ENCODE peak calls at places on chromosomes 13 and 19, in six cellular contexts. Q, B, J, P, F and E are unnamed samples.

GRCh38 chr19:56637976-56638555 is 4.9 kb upstream of the SMIM17 start:
- DNase-seq in P (no peak), Q (no peak), F (peak; percentile 65), J (no peak), B (peak; percentile 37), E (peak; percentile 58)

GRCh38 chr19:30304540-30304939 is 67.6 kb upstream of the ZNF536 start:
- DNase-seq in B (no peak), P (no peak), J (no peak), Q (no peak), F (no peak), E (no peak)

GRCh38 chr19:45975296-45975695 is 1.6 kb upstream of the NOVA2 start:
- DNase-seq in Q (no peak), F (no peak), J (no peak), B (no peak), P (no peak), E (no peak)

GRCh38 chr13:42706286-42706685 is 75.1 kb upstream of the FAM216B start:
- DNase-seq in B (no peak), F (no peak), P (no peak), Q (no peak), J (no peak), E (no peak)

GRCh38 chr19:17209126-17210036 is 5.8 kb upstream of the USE1 start:
- DNase-seq in B (peak; percentile 7), F (no peak), J (no peak), P (peak; percentile 6), Q (no peak), E (peak; percentile 33)

GRCh38 chr13:82829040-82829439 is 1053.2 kb downstream of the SLITRK1 start:
- DNase-seq in J (no peak), P (no peak), Q (no peak), B (no peak), F (no peak), E (no peak)

GRCh38 chr19:49911381-49912145 is 14.9 kb upstream of the IL4I1 start:
- DNase-seq in J (no peak), Q (no peak), P (no peak), B (no peak), F (no peak), E (peak; percentile 73)

GRCh38 chr13:59211636-59212035 is 952.1 kb downstream of the DIAPH3 start:
- DNase-seq in B (no peak), P (no peak), J (no peak), F (no peak), Q (no peak), E (no peak)

GRCh38 chr13:112972867-112973576 is 4.0 kb downstream of the MCF2L start:
- DNase-seq in P (peak; percentile 50), J (no peak), B (no peak), F (no peak), Q (no peak), E (no peak)

GRCh38 chr13:111204438-111205177 is 89.5 kb downstream of the ARHGEF7 start:
- DNase-seq in B (peak; percentile 45), P (peak; percentile 12), J (no peak), F (peak; percentile 40), Q (no peak), E (no peak)

GRCh38 chr19:39845621-39846175 is 481 bp downstream of the FBL start:
- DNase-seq in B (no peak), F (peak; percentile 30), Q (peak; percentile 7), J (no peak), P (peak; percentile 7), E (no peak)

GRCh38 chr19:19460761-19461265 is 54.5 kb downstream of the TSSK6 start:
- DNase-seq in J (no peak), F (no peak), B (peak; percentile 6), P (no peak), Q (peak; percentile 70), E (no peak)

GRCh38 chr19:55447421-55448174 is 4.5 kb upstream of the SHISA7 start:
- DNase-seq in J (no peak), Q (no peak), B (peak; percentile 57), P (no peak), F (peak; percentile 77), E (no peak)

GRCh38 chr13:89153941-89154340 is 1482.8 kb downstream of the SLITRK5 start:
- DNase-seq in B (no peak), J (no peak), P (no peak), Q (no peak), F (no peak), E (no peak)

GRCh38 chr13:79711631-79712030 is 230.7 kb downstream of the NDFIP2 start:
- DNase-seq in J (no peak), B (no peak), F (no peak), Q (no peak), P (no peak), E (no peak)

GRCh38 chr13:80921556-80921955 is 580.6 kb upstream of the SPRY2 start:
- DNase-seq in F (no peak), J (no peak), Q (no peak), P (no peak), B (no peak), E (no peak)